ENCODE peak calls at places on chromosomes 1 and 21, in five cellular contexts. Q, R, Z, P and L are unnamed samples.

GRCh38 chr1:33420870-33421775 is 9.8 kb downstream of the PHC2 start:
- DNase-seq in Z (no peak), Q (no peak), P (no peak), R (no peak), L (no peak)

GRCh38 chr1:185159966-185160365 is 3.0 kb downstream of the SWT1 start:
- DNase-seq in Z (no peak), Q (no peak), R (no peak), P (no peak), L (no peak)

GRCh38 chr1:244097523-244098390 is 46.7 kb downstream of the ZBTB18 start:
- DNase-seq in Z (no peak), R (no peak), Q (no peak), P (no peak), L (no peak)

GRCh38 chr1:16172964-16173446 is 17.1 kb upstream of the EPHA2 start:
- DNase-seq in Q (no peak), P (peak), R (no peak), Z (no peak), L (no peak)

GRCh38 chr1:106584663-106585062 is 471.8 kb upstream of the PRMT6 start:
- DNase-seq in P (no peak), Q (no peak), R (no peak), Z (no peak), L (no peak)

GRCh38 chr1:212975607-212975918 is 25.2 kb downstream of the VASH2 start:
- DNase-seq in Z (no peak), R (no peak), Q (no peak), P (no peak), L (peak)

GRCh38 chr1:115295904-115296696 is 41.9 kb downstream of the NGF start:
- DNase-seq in R (no peak), Z (no peak), Q (no peak), P (no peak), L (no peak)

GRCh38 chr1:15196807-15197530 is 43.4 kb downstream of the TMEM51 start:
- DNase-seq in P (peak), R (no peak), Q (peak), Z (no peak), L (no peak)

GRCh38 chr1:208951908-208952307 is 631.6 kb upstream of the CAMK1G start:
- DNase-seq in R (no peak), Q (no peak), Z (no peak), P (no peak), L (no peak)

GRCh38 chr1:9825101-9826074 is 1.6 kb upstream of the CLSTN1 start:
- DNase-seq in P (peak), Q (peak), Z (no peak), R (no peak), L (peak)

GRCh38 chr1:184664042-184664659 is 90.5 kb downstream of the EDEM3 start:
- DNase-seq in P (peak), Q (peak), R (no peak), Z (no peak), L (peak)

DNA sequence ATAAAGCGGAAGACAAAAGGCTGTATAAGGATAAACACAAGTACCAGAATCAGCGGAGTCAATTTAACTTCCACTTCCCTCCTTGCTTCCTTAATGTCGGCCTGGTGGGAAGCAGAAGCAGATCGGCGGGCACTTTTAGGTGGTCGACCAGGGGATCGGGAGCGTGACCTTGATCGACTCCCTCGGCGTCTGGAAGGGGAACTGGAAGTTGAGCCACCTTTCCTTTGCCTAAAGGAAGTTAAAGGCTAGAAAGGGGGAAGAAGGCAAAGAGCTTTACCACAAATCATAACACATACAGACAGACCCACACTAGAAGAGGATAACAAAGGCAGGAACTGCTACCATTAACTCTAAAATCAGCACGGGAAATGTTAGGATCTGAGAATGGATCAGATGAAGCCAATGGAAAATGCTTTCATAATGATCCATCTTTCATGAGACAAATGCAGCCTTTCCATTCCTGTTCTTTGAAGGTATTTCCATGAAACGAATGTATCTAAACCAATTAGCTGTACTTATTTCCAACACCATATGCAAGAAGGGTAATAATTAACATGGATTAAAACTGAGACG is 5.7 kb downstream of the LBR start:
- DNase-seq in P (no peak), Z (no peak), Q (no peak), R (no peak), L (no peak)
- H3K27ac ChIP-seq in P (no peak), Z (no peak), Q (no peak), R (no peak), L (no peak)

GRCh38 chr1:8157765-8158164 is 131.7 kb upstream of the ERRFI1 start:
- DNase-seq in Q (no peak), R (no peak), Z (no peak), P (no peak), L (no peak)
- H3K27ac ChIP-seq in Q (no peak), R (no peak), Z (no peak), P (peak), L (no peak)

DNA sequence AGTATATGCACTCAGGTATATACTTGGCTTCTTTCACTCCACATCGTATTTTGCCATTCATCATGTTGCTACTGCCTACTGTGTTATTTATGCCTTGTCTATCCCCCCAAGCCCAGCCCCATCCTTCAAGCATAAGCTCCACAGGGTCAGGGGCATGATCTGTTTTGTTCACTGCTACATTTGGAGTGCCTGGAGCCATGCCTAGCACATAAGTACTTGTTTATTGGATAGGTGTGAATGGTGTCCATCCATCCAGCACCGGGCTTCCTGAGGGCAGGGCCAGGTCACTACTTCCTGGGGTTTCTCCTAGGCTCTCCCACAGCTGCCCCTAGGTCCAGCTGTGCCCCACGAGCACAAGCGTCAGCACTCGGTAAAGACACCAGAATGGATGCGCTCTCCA is 289.0 kb upstream of the VAMP3 start:
- DNase-seq in Q (no peak), R (no peak), P (no peak), Z (no peak), L (no peak)
- H3K27ac ChIP-seq in Q (no peak), R (no peak), P (no peak), Z (no peak), L (no peak)

DNA sequence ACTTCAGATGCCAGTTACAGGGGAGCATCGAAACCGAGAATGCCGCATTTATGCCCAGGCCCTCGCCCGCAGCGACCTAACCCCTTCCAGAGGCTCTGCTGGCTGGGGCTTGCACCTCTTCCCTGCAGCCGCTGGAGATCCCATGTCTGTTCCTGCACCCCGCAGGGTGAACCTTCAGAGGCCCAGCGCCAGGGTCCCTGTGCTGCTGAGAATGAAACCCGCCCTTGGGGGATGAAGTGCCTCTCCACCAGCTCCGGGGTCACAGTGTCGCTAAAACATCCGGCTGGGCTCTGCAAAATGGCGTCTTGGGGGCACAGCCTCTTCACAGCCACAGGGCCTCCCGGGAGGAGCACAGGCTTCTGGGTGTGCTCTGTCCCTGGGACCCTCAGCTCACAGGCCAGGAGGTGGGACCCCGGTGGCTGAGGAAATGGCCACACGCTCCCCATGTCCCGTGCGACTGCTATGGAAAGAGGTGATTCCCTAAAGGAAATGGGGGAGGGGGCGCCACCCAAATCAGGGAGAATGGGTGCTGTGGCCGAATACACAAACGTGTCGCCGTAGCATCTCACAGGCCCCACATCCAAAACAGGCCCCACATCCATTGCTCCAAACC is 39.9 kb upstream of the TSPEAR start:
- DNase-seq in Q (no peak), P (no peak), Z (no peak), R (no peak), L (no peak)
- H3K27ac ChIP-seq in Q (no peak), P (no peak), Z (no peak), R (no peak), L (no peak)

DNA sequence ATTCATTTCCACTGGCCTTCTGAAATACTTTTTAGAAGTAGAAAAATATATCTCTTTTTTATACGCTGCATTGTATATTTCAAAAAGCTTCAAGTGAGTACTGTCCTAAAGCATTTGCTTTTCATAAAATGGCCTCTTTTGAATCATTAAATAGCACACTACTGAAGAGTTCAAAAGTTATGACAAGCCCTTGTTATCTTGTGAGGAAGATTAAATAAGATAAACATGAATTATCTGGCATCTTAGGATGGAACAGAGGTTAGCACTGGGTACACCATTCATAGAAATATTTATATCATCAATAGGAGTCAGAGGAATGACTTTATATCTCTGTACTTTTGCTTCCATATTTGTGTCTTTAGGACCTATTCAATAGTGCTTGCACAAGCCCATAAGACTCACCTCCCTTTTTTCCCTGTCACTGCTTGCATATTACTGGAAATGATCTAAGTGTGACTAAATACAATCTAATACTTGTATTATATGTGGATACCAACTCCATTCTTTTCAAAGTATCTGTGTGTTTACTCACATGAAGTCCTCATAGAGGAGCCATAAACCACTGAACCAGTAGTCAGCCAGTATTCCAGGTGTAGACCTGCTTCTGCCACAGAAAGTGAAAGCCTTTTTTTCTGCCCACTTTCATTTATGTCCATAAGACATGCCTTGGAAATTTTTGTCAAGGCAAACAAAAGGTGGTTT is 274.2 kb upstream of the C1orf105 start:
- DNase-seq in Q (no peak), Z (no peak), P (no peak), R (no peak), L (no peak)
- H3K27ac ChIP-seq in Q (no peak), Z (peak), P (no peak), R (no peak), L (no peak)

GRCh38 chr1:225762002-225762441 is 15.6 kb upstream of the SRP9 start:
- DNase-seq in Z (no peak), R (no peak), Q (no peak), P (peak), L (no peak)
- H3K27ac ChIP-seq in Z (peak), R (no peak), Q (peak), P (peak), L (no peak)